ENCODE peak calls at places on chromosomes 3 and 15, in ten cellular contexts. One of them, this sample, is unnamed.

GRCh38 chr3:127762787-127763105 is 59.6 kb downstream of the MGLL start:
- DNase-seq in fibroblast of lung: no peak
- DNase-seq in endodermal cell: no peak
- DNase-seq in kidney epithelial cell: no peak
- DNase-seq in Peyer's patch: no peak
- DNase-seq in fibroblast of the aortic adventitia: no peak
- DNase-seq in right lobe of liver: no peak
- DNase-seq in GM23338: no peak
- DNase-seq in bronchial epithelial cell: no peak
- DNase-seq in AG10803: no peak
- DNase-seq in this sample: no peak

GRCh38 chr15:101256756-101257155 is 4.9 kb upstream of the CHSY1 start:
- DNase-seq in GM23338: peak; percentile 52
- DNase-seq in fibroblast of lung: no peak
- DNase-seq in right lobe of liver: no peak
- DNase-seq in AG10803: no peak
- DNase-seq in kidney epithelial cell: no peak
- DNase-seq in endodermal cell: peak; percentile 38
- DNase-seq in fibroblast of the aortic adventitia: no peak
- DNase-seq in Peyer's patch: no peak
- DNase-seq in bronchial epithelial cell: no peak
- DNase-seq in this sample: no peak

GRCh38 chr3:11195721-11196332 is 41.5 kb downstream of the HRH1 start:
- DNase-seq in fibroblast of the aortic adventitia: peak; percentile 81
- DNase-seq in GM23338: peak; percentile 38
- DNase-seq in endodermal cell: peak; percentile 68
- DNase-seq in kidney epithelial cell: no peak
- DNase-seq in AG10803: peak; percentile 61
- DNase-seq in bronchial epithelial cell: peak; percentile 56
- DNase-seq in Peyer's patch: no peak
- DNase-seq in fibroblast of lung: peak; percentile 79
- DNase-seq in right lobe of liver: no peak
- DNase-seq in this sample: no peak

GRCh38 chr15:51077565-51078153 is 17.0 kb downstream of the TNFAIP8L3 start:
- DNase-seq in fibroblast of the aortic adventitia: peak; percentile 44
- DNase-seq in AG10803: peak; percentile 48
- DNase-seq in Peyer's patch: peak; percentile 62
- DNase-seq in endodermal cell: peak; percentile 93
- DNase-seq in right lobe of liver: peak; percentile 57
- DNase-seq in fibroblast of lung: peak; percentile 34
- DNase-seq in kidney epithelial cell: no peak
- DNase-seq in bronchial epithelial cell: peak; percentile 35
- DNase-seq in GM23338: peak; percentile 96
- DNase-seq in this sample: no peak

GRCh38 chr15:40313531-40314398 is 6.0 kb upstream of the PLCB2 start:
- DNase-seq in bronchial epithelial cell: peak; percentile 72
- DNase-seq in fibroblast of lung: no peak
- DNase-seq in Peyer's patch: peak; percentile 64
- DNase-seq in kidney epithelial cell: no peak
- DNase-seq in GM23338: no peak
- DNase-seq in right lobe of liver: no peak
- DNase-seq in AG10803: peak; percentile 32
- DNase-seq in endodermal cell: no peak
- DNase-seq in fibroblast of the aortic adventitia: no peak
- DNase-seq in this sample: no peak

GRCh38 chr15:32041294-32041693 is 11.0 kb downstream of the CHRNA7 start:
- DNase-seq in Peyer's patch: no peak
- DNase-seq in kidney epithelial cell: no peak
- DNase-seq in bronchial epithelial cell: no peak
- DNase-seq in fibroblast of lung: no peak
- DNase-seq in right lobe of liver: no peak
- DNase-seq in AG10803: no peak
- DNase-seq in endodermal cell: peak; percentile 68
- DNase-seq in fibroblast of the aortic adventitia: no peak
- DNase-seq in GM23338: peak; percentile 34
- DNase-seq in this sample: no peak

GRCh38 chr15:87841426-87841998 is 415.0 kb downstream of the NTRK3 start:
- DNase-seq in kidney epithelial cell: no peak
- DNase-seq in bronchial epithelial cell: no peak
- DNase-seq in endodermal cell: no peak
- DNase-seq in Peyer's patch: no peak
- DNase-seq in AG10803: no peak
- DNase-seq in right lobe of liver: no peak
- DNase-seq in fibroblast of lung: no peak
- DNase-seq in GM23338: no peak
- DNase-seq in fibroblast of the aortic adventitia: no peak
- DNase-seq in this sample: no peak

GRCh38 chr15:40899536-40900207 is 5.4 kb downstream of the VPS18 start:
- DNase-seq in endodermal cell: peak; percentile 41
- DNase-seq in kidney epithelial cell: no peak
- DNase-seq in fibroblast of lung: no peak
- DNase-seq in GM23338: no peak
- DNase-seq in fibroblast of the aortic adventitia: no peak
- DNase-seq in right lobe of liver: no peak
- DNase-seq in Peyer's patch: no peak
- DNase-seq in bronchial epithelial cell: no peak
- DNase-seq in AG10803: no peak
- DNase-seq in this sample: no peak

GRCh38 chr3:40020689-40021088 is 211.3 kb downstream of the MYRIP start:
- DNase-seq in fibroblast of lung: no peak
- DNase-seq in Peyer's patch: no peak
- DNase-seq in right lobe of liver: no peak
- DNase-seq in fibroblast of the aortic adventitia: no peak
- DNase-seq in kidney epithelial cell: no peak
- DNase-seq in AG10803: no peak
- DNase-seq in GM23338: no peak
- DNase-seq in bronchial epithelial cell: no peak
- DNase-seq in endodermal cell: no peak
- DNase-seq in this sample: no peak

GRCh38 chr3:61829301-61830110 is 268.1 kb downstream of the PTPRG start:
- DNase-seq in endodermal cell: no peak
- DNase-seq in kidney epithelial cell: no peak
- DNase-seq in AG10803: no peak
- DNase-seq in bronchial epithelial cell: no peak
- DNase-seq in right lobe of liver: no peak
- DNase-seq in fibroblast of lung: no peak
- DNase-seq in Peyer's patch: no peak
- DNase-seq in GM23338: peak; percentile 34
- DNase-seq in fibroblast of the aortic adventitia: no peak
- DNase-seq in this sample: no peak

GRCh38 chr15:48672206-48672605 is 26.7 kb upstream of the FBN1 start:
- DNase-seq in fibroblast of the aortic adventitia: no peak
- DNase-seq in AG10803: no peak
- DNase-seq in kidney epithelial cell: no peak
- DNase-seq in GM23338: no peak
- DNase-seq in Peyer's patch: no peak
- DNase-seq in endodermal cell: no peak
- DNase-seq in right lobe of liver: no peak
- DNase-seq in fibroblast of lung: no peak
- DNase-seq in bronchial epithelial cell: no peak
- DNase-seq in this sample: no peak
- H3K4me3 ChIP-seq in fibroblast of the aortic adventitia: no peak overlapping the region
- H3K4me3 ChIP-seq in AG10803: no peak overlapping the region
- H3K4me3 ChIP-seq in kidney epithelial cell: no peak overlapping the region
- H3K4me3 ChIP-seq in GM23338: no peak overlapping the region
- H3K4me3 ChIP-seq in Peyer's patch: no peak overlapping the region
- H3K4me3 ChIP-seq in endodermal cell: no peak overlapping the region
- H3K4me3 ChIP-seq in right lobe of liver: no peak overlapping the region
- H3K4me3 ChIP-seq in fibroblast of lung: no peak overlapping the region
- H3K4me3 ChIP-seq in bronchial epithelial cell: no peak overlapping the region
- H3K4me3 ChIP-seq in this sample: no peak overlapping the region

DNA sequence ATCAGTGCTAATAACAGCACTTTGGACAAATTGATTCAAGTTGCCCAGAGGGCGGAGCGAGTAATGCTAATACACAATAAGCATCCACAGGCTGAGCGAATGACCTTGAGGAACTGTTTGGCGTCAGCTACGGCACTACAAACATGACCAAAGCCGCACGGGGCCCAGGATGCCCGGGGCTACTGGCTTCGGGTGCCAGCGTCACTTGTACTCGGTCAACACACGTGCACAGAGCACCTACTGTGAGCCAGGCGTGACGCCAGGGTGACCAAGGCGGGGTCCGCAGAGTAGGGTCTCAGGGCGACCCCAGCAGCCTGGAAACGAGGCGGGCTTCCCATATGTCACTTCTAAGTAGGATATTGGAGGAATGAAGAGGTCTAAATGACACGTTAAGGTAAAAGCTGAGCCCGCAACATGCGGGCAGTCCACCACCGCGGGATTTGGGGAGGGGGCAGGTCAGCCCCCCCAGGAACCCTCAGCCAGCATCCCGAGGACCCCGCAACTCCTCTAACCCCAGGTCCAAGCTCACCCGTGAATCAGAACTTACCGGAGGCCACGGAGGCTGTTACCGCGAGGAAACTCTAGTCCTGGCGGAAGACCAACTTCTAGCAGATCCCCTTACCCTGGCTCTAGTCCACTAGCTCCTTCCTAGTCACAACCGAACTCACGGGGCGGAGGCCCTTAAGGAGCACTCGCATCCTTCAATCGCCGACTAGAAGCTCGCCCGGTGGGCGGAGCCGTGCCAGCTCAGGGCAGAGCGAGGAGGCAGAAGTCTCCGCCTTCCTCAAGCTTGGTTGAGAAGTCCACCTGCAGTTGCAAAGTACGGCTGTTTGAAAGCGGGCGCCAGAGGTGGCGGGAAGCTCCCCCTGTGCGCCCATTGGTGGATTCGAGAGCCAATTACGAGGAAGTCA is at the start of gene CEP152:
- DNase-seq in fibroblast of the aortic adventitia: peak; percentile 99
- DNase-seq in right lobe of liver: peak; percentile 98
- DNase-seq in endodermal cell: peak; percentile 100
- DNase-seq in GM23338: peak; percentile 100
- DNase-seq in kidney epithelial cell: peak; percentile 100
- DNase-seq in fibroblast of lung: peak; percentile 100
- DNase-seq in bronchial epithelial cell: peak; percentile 99
- DNase-seq in AG10803: peak; percentile 99
- DNase-seq in Peyer's patch: peak; percentile 97
- DNase-seq in this sample: peak; percentile 94
- TF ChIP-seq CTCF in fibroblast of the aortic adventitia: no peak
- TF ChIP-seq CTCF in right lobe of liver: no peak
- TF ChIP-seq CTCF in endodermal cell: no peak
- TF ChIP-seq CTCF in GM23338: no peak
- TF ChIP-seq CTCF in kidney epithelial cell: no peak
- TF ChIP-seq CTCF in fibroblast of lung: no peak
- TF ChIP-seq CTCF in bronchial epithelial cell: no peak
- TF ChIP-seq CTCF in AG10803: no peak
- TF ChIP-seq CTCF in Peyer's patch: no peak
- TF ChIP-seq CTCF in this sample: no peak

DNA sequence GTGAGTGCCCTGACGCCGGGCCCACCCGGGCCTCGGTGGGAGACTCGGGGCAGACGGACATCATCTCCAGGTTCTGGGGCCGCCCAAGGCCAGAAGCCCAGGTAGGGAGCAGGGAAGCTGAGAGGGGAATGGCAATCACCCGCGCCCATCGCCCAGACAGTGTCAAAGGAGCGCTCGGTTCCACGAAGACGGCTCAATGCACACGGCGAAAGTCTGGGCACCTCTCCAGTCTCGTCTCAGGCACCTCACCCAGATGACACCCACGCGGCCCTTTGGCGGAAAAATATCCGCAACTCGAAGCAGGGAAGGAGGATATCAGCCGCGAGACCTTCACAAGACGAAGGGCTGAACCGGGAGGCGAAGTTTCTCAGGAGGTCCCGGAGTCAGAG is 942 bp downstream of the IL17RD start:
- DNase-seq in bronchial epithelial cell: no peak
- DNase-seq in AG10803: peak; percentile 20
- DNase-seq in GM23338: no peak
- DNase-seq in endodermal cell: peak; percentile 55
- DNase-seq in fibroblast of lung: peak; percentile 47
- DNase-seq in right lobe of liver: peak; percentile 30
- DNase-seq in Peyer's patch: no peak
- DNase-seq in fibroblast of the aortic adventitia: peak; percentile 47
- DNase-seq in kidney epithelial cell: no peak
- DNase-seq in this sample: no peak
- H3K4me3 ChIP-seq in bronchial epithelial cell: peak overlapping the region; percentile 58
- H3K4me3 ChIP-seq in AG10803: peak overlapping the region; percentile 59
- H3K4me3 ChIP-seq in GM23338: peak overlapping the region; percentile 87
- H3K4me3 ChIP-seq in endodermal cell: peak overlapping the region; percentile 91
- H3K4me3 ChIP-seq in fibroblast of lung: peak overlapping the region; percentile 56
- H3K4me3 ChIP-seq in right lobe of liver: peak overlapping the region; percentile 70
- H3K4me3 ChIP-seq in Peyer's patch: peak overlapping the region; percentile 78
- H3K4me3 ChIP-seq in fibroblast of the aortic adventitia: peak overlapping the region; percentile 82
- H3K4me3 ChIP-seq in kidney epithelial cell: peak overlapping the region; percentile 78
- H3K4me3 ChIP-seq in this sample: peak overlapping the region; percentile 76

GRCh38 chr15:35723120-35723707 is 177.2 kb upstream of the DPH6 start:
- DNase-seq in kidney epithelial cell: no peak
- DNase-seq in GM23338: no peak
- DNase-seq in bronchial epithelial cell: no peak
- DNase-seq in Peyer's patch: no peak
- DNase-seq in right lobe of liver: no peak
- DNase-seq in fibroblast of the aortic adventitia: peak; percentile 25
- DNase-seq in fibroblast of lung: peak; percentile 58
- DNase-seq in endodermal cell: no peak
- DNase-seq in AG10803: no peak
- DNase-seq in this sample: no peak

GRCh38 chr15:35724626-35725025 is 178.7 kb upstream of the DPH6 start:
- DNase-seq in bronchial epithelial cell: no peak
- DNase-seq in kidney epithelial cell: no peak
- DNase-seq in Peyer's patch: no peak
- DNase-seq in fibroblast of lung: no peak
- DNase-seq in endodermal cell: no peak
- DNase-seq in AG10803: no peak
- DNase-seq in right lobe of liver: no peak
- DNase-seq in GM23338: no peak
- DNase-seq in fibroblast of the aortic adventitia: no peak
- DNase-seq in this sample: no peak

GRCh38 chr15:35723852-35724251 is 177.9 kb upstream of the DPH6 start:
- DNase-seq in kidney epithelial cell: no peak
- DNase-seq in fibroblast of the aortic adventitia: no peak
- DNase-seq in GM23338: no peak
- DNase-seq in Peyer's patch: no peak
- DNase-seq in endodermal cell: no peak
- DNase-seq in bronchial epithelial cell: no peak
- DNase-seq in right lobe of liver: no peak
- DNase-seq in fibroblast of lung: peak; percentile 63
- DNase-seq in AG10803: peak; percentile 31
- DNase-seq in this sample: no peak

GRCh38 chr15:35727627-35728026 is 181.7 kb upstream of the DPH6 start:
- DNase-seq in right lobe of liver: no peak
- DNase-seq in AG10803: no peak
- DNase-seq in fibroblast of the aortic adventitia: no peak
- DNase-seq in endodermal cell: no peak
- DNase-seq in GM23338: no peak
- DNase-seq in fibroblast of lung: no peak
- DNase-seq in bronchial epithelial cell: no peak
- DNase-seq in Peyer's patch: no peak
- DNase-seq in kidney epithelial cell: no peak
- DNase-seq in this sample: no peak

DNA sequence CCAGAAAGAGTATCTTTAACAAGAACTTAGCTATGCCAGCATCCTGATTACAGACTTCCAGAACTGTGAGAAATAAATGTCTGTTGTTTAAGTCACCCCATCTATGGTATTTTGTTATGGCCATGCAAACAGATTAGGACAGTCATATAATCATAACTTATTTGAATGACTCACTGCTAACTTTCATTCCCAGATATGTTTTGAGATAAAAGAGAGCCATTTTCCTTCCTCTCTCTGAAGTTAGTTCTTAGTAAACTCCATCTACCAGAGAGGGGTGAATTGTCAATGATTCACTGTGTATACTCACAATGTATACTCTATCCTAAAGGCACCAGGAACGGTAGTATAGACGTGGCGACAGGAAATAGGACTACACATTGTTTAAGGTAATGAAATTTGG is 179.4 kb upstream of the DPH6 start:
- DNase-seq in kidney epithelial cell: no peak
- DNase-seq in fibroblast of lung: peak; percentile 82
- DNase-seq in GM23338: no peak
- DNase-seq in fibroblast of the aortic adventitia: peak; percentile 77
- DNase-seq in endodermal cell: no peak
- DNase-seq in right lobe of liver: no peak
- DNase-seq in AG10803: peak; percentile 21
- DNase-seq in bronchial epithelial cell: peak; percentile 80
- DNase-seq in Peyer's patch: no peak
- DNase-seq in this sample: no peak
- TF ChIP-seq CTCF in kidney epithelial cell: no peak
- TF ChIP-seq CTCF in fibroblast of lung: no peak
- TF ChIP-seq CTCF in GM23338: no peak
- TF ChIP-seq CTCF in fibroblast of the aortic adventitia: no peak
- TF ChIP-seq CTCF in endodermal cell: no peak
- TF ChIP-seq CTCF in right lobe of liver: no peak
- TF ChIP-seq CTCF in AG10803: no peak
- TF ChIP-seq CTCF in bronchial epithelial cell: no peak
- TF ChIP-seq CTCF in Peyer's patch: no peak
- TF ChIP-seq CTCF in this sample: no peak

This sample was measured in epithelial cell of proximal tubule.